ENCODE peak calls at places on chromosomes 6 and 20, in four cellular contexts. U is GM12878, T is A549, B is HepG2. S is an unnamed sample.

GRCh38 chr6:150683320-150683719 is 83.6 kb downstream of the PLEKHG1 start:
- DNase-seq in U (no peak), T (no peak), B (no peak), S (no peak)

GRCh38 chr20:20824924-20825584 is 112.6 kb upstream of the RALGAPA2 start:
- DNase-seq in U (peak), T (peak), B (peak), S (peak)

GRCh38 chr6:102402635-102403329 is 1009.3 kb downstream of the GRIK2 start:
- DNase-seq in U (no peak), T (no peak), B (no peak), S (no peak)

GRCh38 chr20:62407221-62407992 is at the start of gene CABLES2:
- DNase-seq in U (peak), T (peak), B (peak), S (peak)

GRCh38 chr20:51533291-51534172 is 9.0 kb downstream of the NFATC2 start:
- DNase-seq in U (no peak), T (no peak), B (peak), S (no peak)

GRCh38 chr6:162999575-163000285 is 272.0 kb downstream of the PACRG start:
- DNase-seq in U (no peak), T (no peak), B (no peak), S (no peak)

GRCh38 chr6:11232968-11233626 is 629 bp upstream of the NEDD9 start:
- DNase-seq in U (no peak), T (no peak), B (peak), S (no peak)

GRCh38 chr6:33689879-33690278 is 21.6 kb downstream of the UQCC2 start:
- DNase-seq in U (no peak), T (no peak), B (no peak), S (no peak)

GRCh38 chr20:2631228-2631627 is 21.2 kb upstream of the NOP56 start:
- DNase-seq in U (no peak), T (no peak), B (no peak), S (no peak)

GRCh38 chr20:17808357-17808756 is 108.6 kb downstream of the BANF2 start:
- DNase-seq in U (no peak), T (no peak), B (peak), S (peak)

GRCh38 chr6:147534116-147534865 is 25.8 kb downstream of the SAMD5 start:
- DNase-seq in U (no peak), T (no peak), B (no peak), S (no peak)

GRCh38 chr20:6114696-6115095 is 8.1 kb downstream of the FERMT1 start:
- DNase-seq in U (no peak), T (no peak), B (no peak), S (no peak)

GRCh38 chr20:48791666-48792071 is 36.1 kb downstream of the PREX1 start:
- DNase-seq in U (no peak), T (no peak), B (no peak), S (no peak)

GRCh38 chr20:9280654-9281053 is 211.8 kb downstream of the PLCB4 start:
- DNase-seq in U (no peak), T (no peak), B (no peak), S (peak)

GRCh38 chr20:2114560-2114959 is 12.9 kb downstream of the STK35 start:
- DNase-seq in U (no peak), T (no peak), B (no peak), S (no peak)

GRCh38 chr20:32155017-32155965 is 45.8 kb downstream of the TM9SF4 start:
- DNase-seq in U (peak), T (peak), B (peak), S (peak)

GRCh38 chr6:104829183-104829958 is 30.3 kb downstream of the HACE1 start:
- DNase-seq in U (no peak), T (no peak), B (no peak), S (no peak)

GRCh38 chr20:37816726-37817125 is 86.2 kb upstream of the VSTM2L start:
- DNase-seq in U (no peak), T (no peak), B (no peak), S (peak)

GRCh38 chr6:4103929-4104328 is 25.0 kb upstream of the FAM217A start:
- DNase-seq in U (no peak), T (no peak), B (no peak), S (no peak)

GRCh38 chr20:45235995-45236394 is 14.8 kb downstream of the SEMG2 start:
- DNase-seq in U (no peak), T (no peak), B (no peak), S (no peak)

GRCh38 chr6:3311798-3312197 is 53.1 kb downstream of the PSMG4 start:
- DNase-seq in U (no peak), T (no peak), B (no peak), S (no peak)

GRCh38 chr6:55980627-55981211 is 105.3 kb upstream of the BMP5 start:
- DNase-seq in U (no peak), T (peak), B (peak), S (peak)

GRCh38 chr20:6768228-6769185 is 1.0 kb downstream of the BMP2 start:
- DNase-seq in U (no peak), T (no peak), B (no peak), S (peak)

GRCh38 chr6:132261354-132261753 is 139.9 kb downstream of the MOXD1 start:
- DNase-seq in U (no peak), T (no peak), B (no peak), S (no peak)

GRCh38 chr6:98039876-98040605 is 757.0 kb upstream of the MMS22L start:
- DNase-seq in U (no peak), T (no peak), B (no peak), S (no peak)

GRCh38 chr6:82260890-82261732 is 13.6 kb upstream of the IBTK start:
- DNase-seq in U (no peak), T (no peak), B (no peak), S (no peak)

DNA sequence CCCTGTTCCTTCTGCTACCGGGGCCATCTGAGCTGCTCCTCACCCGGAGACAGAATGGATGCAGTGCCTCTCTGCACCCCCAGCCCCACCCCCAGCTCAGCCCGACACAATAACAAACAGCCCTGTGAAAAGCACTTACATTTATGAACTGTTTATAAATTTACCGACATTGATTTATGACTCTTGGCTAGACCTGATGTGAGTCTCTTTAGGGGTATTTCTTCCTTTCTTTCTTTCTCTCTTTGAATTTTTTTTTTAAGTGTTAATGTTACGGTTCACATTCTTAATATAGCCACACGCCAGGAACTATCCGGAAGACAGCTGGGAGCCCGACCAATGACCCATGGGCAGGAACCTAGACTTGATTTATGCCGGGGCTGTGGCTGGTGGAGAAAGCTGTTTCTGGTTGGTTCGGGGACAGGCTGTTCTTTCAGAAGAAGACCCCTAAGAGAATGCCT is 266.3 kb downstream of the CDC5L start:
- DNase-seq in U (no peak), T (no peak), B (no peak), S (no peak)
- TF ChIP-seq USF2 in U (no peak), T (no peak), B (no peak), S (no peak)

DNA sequence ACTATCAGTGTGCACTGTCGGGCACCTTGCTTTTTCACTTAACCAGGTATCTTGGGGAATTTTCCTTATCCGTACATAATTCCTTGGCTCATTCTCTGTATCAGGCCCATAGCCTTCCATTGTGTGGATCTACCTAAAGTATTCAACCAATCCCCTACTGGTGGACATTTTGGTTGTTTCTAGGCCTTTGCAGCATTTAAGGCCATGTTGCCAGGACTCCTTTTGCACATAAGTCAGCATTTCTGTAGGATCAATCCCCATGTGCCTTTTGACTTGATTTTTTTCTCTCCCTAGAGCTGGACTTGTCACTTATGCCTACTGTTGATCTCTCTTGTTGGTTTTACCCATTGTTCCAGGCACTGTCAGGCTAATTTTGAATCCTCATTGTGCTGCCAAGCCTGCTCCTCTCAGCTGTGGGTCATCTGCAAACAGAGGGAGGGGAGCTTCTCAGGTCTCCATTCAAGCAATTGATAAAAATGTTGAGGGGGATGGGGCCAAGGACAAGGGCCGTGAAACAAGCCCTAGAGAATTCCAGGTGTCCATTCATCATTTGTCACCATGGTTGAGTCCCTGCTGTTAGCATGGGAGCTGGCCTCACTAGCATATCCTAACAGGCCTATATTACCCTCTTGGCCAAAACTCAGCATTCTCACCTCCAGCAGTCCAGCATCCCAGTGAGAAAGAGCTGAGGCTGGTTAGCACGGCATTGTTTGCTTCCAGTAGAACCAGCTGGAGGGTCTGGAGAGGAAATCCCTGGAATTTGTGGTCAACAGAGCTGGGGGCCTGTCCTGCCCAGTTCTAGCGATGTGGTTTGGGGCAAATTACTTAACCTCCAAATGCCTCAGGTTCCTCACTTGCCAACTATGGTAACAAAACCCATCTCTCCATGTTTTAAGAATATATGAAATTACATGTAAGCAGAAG is 178.5 kb downstream of the MRPL14 start:
- DNase-seq in U (no peak), T (no peak), B (no peak), S (no peak)
- TF ChIP-seq PBX3 in U (no peak), T (no peak), B (no peak), S (no peak)

DNA sequence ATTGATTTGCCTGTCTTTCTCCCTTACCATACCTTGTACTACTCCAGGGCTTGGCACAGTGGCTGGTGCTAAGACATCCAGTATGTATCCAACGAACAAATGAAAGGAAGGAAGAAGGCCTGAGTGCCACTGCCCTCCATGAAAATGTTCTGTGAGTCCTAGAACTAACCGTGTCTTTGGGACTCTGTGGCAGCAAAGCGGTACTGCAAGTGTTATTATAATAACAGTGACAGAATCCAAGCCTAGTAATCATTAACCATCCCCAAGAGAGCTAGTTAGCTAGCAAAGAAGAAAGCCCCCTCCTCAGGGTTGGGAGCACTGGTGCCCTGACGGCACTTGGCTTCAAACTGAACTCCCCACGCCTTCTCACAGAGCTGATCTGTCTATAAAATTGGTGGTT is 239.8 kb downstream of the PTPRT start:
- DNase-seq in U (no peak), T (no peak), B (no peak), S (no peak)
- TF ChIP-seq USF2 in U (no peak), T (no peak), B (no peak), S (no peak)

GRCh38 chr20:19473894-19474293 is 261.5 kb downstream of the SLC24A3 start:
- DNase-seq in U (no peak), T (no peak), B (no peak), S (no peak)
- TF ChIP-seq PBX3 in U (no peak), T (no peak), B (no peak), S (no peak)

GRCh38 chr20:43666376-43667328 is at the start of gene MYBL2:
- DNase-seq in U (no peak), T (peak), B (peak), S (peak)
- TF ChIP-seq USF2 in U (no peak), T (no peak), B (no peak), S (no peak)

GRCh38 chr6:154767419-154767818 is 34.2 kb downstream of the SCAF8 start:
- DNase-seq in U (no peak), T (no peak), B (no peak), S (no peak)

GRCh38 chr6:154766288-154766687 is 33.1 kb downstream of the SCAF8 start:
- DNase-seq in U (no peak), T (no peak), B (no peak), S (no peak)

GRCh38 chr6:154768280-154768679 is 35.1 kb downstream of the SCAF8 start:
- DNase-seq in U (no peak), T (no peak), B (no peak), S (no peak)

GRCh38 chr6:154765273-154765672 is 32.1 kb downstream of the SCAF8 start:
- DNase-seq in U (no peak), T (no peak), B (no peak), S (no peak)

GRCh38 chr6:154766993-154767392 is 33.8 kb downstream of the SCAF8 start:
- DNase-seq in U (no peak), T (no peak), B (no peak), S (no peak)
- TF ChIP-seq PBX3 in U (no peak), T (no peak), B (no peak), S (no peak)

DNA sequence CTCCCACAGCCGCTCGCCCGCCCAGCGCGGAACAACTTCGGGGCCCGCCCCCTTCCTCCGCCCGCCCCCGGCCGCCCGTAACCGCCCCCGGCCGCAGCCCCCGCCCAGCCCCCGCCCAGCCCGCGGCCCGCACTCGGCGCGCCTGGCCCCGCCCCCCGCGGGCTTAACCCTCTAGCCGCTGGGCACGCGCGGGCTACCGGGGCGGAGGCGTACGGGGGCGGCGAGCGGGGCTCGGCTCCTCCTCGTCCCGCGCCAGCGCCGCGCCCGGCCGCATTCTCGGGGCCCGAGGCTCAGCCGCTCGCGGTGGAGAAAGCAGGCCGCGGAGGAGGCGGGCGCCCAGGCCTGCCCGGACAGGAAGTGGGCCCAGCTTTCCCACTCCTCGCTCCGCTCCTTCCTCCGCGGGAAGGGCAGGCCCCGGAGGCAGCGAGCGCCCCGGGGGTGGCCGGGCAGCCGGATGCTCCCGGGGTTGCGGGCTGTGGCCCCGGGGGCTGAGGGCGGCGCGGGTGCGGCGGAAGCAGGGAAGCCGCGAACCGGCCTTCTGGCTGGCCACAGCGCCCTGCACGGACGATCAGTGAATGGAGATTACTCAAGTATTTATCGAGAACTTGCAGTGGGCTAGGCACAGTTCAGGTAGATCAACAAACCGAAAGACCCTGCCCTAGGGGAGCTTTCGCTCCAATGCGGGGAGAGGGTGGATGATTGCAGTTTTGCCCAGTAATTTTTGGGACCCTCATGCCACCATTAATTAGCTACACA is at the start of gene TRAM2:
- DNase-seq in U (no peak), T (peak), B (peak), S (peak)
- TF ChIP-seq USF2 in U (no peak), T (no peak), B (no peak), S (no peak)

GRCh38 chr6:44080561-44081521 is 46.4 kb downstream of the MRPL14 start:
- DNase-seq in U (no peak), T (no peak), B (no peak), S (no peak)

GRCh38 chr6:44078219-44078794 is 48.9 kb downstream of the MRPL14 start:
- DNase-seq in U (no peak), T (no peak), B (no peak), S (no peak)

GRCh38 chr6:44079672-44080071 is 47.6 kb downstream of the MRPL14 start:
- DNase-seq in U (no peak), T (no peak), B (no peak), S (no peak)

GRCh38 chr6:44077201-44077946 is 49.9 kb downstream of the MRPL14 start:
- DNase-seq in U (no peak), T (no peak), B (no peak), S (no peak)

DNA sequence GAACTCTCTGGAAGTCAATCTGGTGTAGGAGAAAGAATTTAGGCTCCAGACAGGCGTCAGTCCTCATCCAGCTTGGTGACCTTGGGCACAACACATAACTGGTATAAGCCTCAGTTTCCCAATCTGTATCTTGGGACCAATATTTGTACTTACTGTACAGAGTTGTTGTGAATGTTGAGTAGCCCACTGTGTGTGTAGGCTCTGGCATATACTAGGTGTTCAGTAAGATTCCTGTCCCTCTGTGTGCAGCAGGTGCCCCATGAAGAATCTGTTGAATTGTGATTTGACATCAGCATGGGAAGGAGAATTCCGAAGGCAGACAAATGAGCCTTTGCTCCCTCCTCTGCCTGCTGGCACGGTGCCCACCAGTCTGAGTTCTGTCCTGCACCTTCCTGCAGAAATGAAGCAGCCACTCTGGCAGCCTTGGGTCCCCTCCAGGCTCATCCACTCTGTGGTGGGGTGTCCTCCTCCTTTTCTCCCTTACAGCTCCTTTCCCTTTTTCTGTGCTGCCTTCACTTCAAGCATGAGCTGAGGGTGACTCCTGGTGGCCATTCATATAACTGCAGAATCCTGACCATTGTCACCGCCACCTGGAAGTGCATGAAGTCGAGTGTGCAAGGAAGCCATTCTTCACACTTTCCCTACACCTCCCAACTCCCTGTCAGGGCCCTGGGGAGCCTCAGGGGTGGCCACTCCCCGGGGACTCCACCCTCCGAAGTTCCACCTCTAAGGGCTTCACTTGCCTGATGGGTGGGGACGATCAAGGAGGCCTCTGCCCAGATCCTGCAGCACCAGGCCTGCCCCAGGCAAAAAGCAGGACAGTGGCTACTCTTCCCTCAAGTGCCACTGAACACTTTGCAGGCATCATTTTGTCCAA is 48.2 kb downstream of the MRPL14 start:
- DNase-seq in U (no peak), T (peak), B (peak), S (peak)
- TF ChIP-seq PBX3 in U (no peak), T (no peak), B (no peak), S (no peak)

GRCh38 chr6:31385041-31385440 is 18.4 kb upstream of the MICA start:
- DNase-seq in U (no peak), T (no peak), B (no peak), S (no peak)
- TF ChIP-seq USF2 in U (no peak), T (no peak), B (no peak), S (no peak)

DNA sequence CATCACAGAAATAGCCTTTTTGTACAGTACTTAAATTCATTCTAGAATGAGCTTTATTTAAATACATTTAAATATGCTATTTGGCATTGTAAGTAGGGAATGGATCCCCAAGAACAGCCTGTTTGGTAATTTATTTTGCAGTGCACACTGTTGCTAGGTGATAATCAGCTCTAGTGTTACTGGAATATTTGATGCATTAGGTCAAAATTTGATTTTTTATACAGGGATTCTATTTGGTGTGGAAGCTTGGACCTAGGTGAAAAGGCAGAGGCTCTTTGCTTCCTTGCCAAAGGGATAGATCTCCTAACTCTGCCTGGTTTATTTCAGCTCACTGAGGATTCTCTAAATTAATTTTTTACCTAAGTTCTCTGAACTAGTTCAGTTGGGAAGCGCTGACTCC is 593.7 kb downstream of the EPM2A start:
- DNase-seq in U (no peak), T (no peak), B (no peak), S (peak)
- TF ChIP-seq PBX3 in U (no peak), T (no peak), B (no peak), S (no peak)